ENCODE peak calls at places on chromosome 21, in four cellular contexts. D is GM23338, I is astrocyte, L is stomach. C is an unnamed sample.

GRCh38 chr21:20802201-20802600 is 196.0 kb upstream of the NCAM2 start:
- DNase-seq in D (no peak), I (no peak), L (no peak), C (no peak)

GRCh38 chr21:34364921-34365320 is 1.1 kb downstream of the KCNE2 start:
- DNase-seq in D (no peak), I (no peak), L (no peak), C (no peak)

GRCh38 chr21:17658931-17659330 is 46.2 kb upstream of the BTG3 start:
- DNase-seq in D (no peak), I (no peak), L (no peak), C (no peak)

GRCh38 chr21:43644609-43645008 is 14.7 kb downstream of the HSF2BP start:
- DNase-seq in D (no peak), I (peak; percentile 80), L (no peak), C (peak; percentile 58)

GRCh38 chr21:42003051-42003461 is 7.1 kb downstream of the ZBTB21 start:
- DNase-seq in D (no peak), I (peak; percentile 71), L (no peak), C (peak; percentile 90)

GRCh38 chr21:39737376-39738000 is 7.5 kb upstream of the IGSF5 start:
- DNase-seq in D (no peak), I (no peak), L (no peak), C (no peak)

GRCh38 chr21:41928621-41929220 is 25.1 kb downstream of the C2CD2 start:
- DNase-seq in D (no peak), I (no peak), L (no peak), C (no peak)

GRCh38 chr21:46622226-46622625 is 13.2 kb upstream of the PRMT2 start:
- DNase-seq in D (peak; percentile 18), I (no peak), L (no peak), C (no peak)

GRCh38 chr21:34037446-34037845 is 35.9 kb upstream of the MRPS6 start:
- DNase-seq in D (no peak), I (peak; percentile 91), L (no peak), C (peak; percentile 74)

GRCh38 chr21:31537872-31538576 is 121.5 kb upstream of the SOD1 start:
- DNase-seq in D (peak; percentile 72), I (no peak), L (no peak), C (no peak)

GRCh38 chr21:17451364-17451869 is 61.4 kb upstream of the CXADR start:
- DNase-seq in D (no peak), I (peak; percentile 82), L (no peak), C (peak; percentile 91)

GRCh38 chr21:41593051-41593783 is 85.3 kb upstream of the TMPRSS2 start:
- DNase-seq in D (no peak), I (no peak), L (peak; percentile 49), C (no peak)

GRCh38 chr21:32977216-32977615 is 48.5 kb upstream of the OLIG2 start:
- DNase-seq in D (no peak), I (no peak), L (no peak), C (no peak)

GRCh38 chr21:30194701-30195299 is 21.1 kb downstream of the CLDN8 start:
- DNase-seq in D (peak; percentile 81), I (no peak), L (no peak), C (peak; percentile 57)

GRCh38 chr21:19810779-19811178 is 1187.4 kb upstream of the NCAM2 start:
- DNase-seq in D (peak; percentile 15), I (no peak), L (no peak), C (peak; percentile 34)

GRCh38 chr21:40143822-40144525 is 276.7 kb downstream of the PCP4 start:
- DNase-seq in D (peak; percentile 75), I (peak; percentile 12), L (peak; percentile 60), C (peak; percentile 35)

GRCh38 chr21:31218830-31219608 is 125.0 kb downstream of the TIAM1 start:
- DNase-seq in D (no peak), I (peak; percentile 61), L (peak; percentile 44), C (peak; percentile 93)

GRCh38 chr21:41321211-41321907 is 4.8 kb downstream of the FAM3B start:
- DNase-seq in D (no peak), I (no peak), L (no peak), C (no peak)

GRCh38 chr21:41167348-41168342 is at the start of gene BACE2:
- DNase-seq in D (peak; percentile 76), I (peak; percentile 61), L (peak; percentile 86), C (peak; percentile 67)

GRCh38 chr21:42619841-42620240 is 33.6 kb upstream of the PDE9A start:
- DNase-seq in D (no peak), I (no peak), L (no peak), C (no peak)

DNA sequence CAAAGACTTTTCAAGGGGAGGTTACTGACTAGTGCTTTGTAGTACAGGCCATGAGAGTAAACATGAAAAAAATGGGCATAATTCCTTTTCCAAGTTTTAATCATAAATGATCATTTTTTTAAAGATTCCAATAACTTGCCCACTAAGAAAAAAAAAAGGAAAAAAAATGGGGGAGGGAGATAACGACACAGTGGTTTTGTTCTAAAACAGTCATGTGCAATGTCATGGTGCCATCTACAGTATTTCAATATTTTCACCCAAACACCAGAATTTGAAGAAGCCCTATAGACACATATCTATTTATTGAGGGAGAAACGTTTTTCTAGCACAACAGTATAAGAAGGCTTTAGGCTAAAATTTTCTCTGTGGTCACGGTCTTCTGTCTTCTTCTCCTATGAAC is 250.2 kb downstream of the LTN1 start:
- DNase-seq in D (no peak), I (no peak), L (no peak), C (peak; percentile 74)
- TF ChIP-seq CTCF in D (no peak), I (peak; percentile 32), L (no peak), C (peak; percentile 45)

DNA sequence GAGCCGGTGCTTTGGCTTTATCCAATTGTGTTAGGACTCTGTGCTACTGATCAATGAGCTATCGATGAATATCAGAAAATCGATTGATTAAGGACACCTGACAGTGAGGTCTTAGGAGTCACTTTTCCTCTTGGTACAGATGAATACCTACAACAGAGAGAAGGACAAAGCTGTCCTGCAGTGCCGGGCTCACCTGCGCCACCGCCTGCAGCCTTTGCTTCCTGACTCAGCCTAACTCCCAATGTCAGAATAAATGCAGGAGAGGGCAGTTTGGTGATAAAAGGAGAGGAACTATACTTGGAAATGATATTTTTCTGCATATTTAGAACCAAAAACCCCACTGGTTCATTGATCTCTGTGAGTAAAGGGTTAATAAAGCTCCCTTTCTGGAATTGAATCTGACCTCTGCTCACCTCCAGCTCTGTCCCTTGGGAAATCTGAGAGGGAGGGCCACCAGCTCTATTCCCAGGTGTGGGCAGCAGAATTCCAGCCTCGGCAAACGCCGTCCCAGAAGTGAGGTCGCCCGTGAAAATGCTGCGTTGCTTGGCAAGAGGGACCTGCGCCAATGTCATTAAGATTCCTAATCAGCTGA is 39.3 kb downstream of the POFUT2 start:
- DNase-seq in D (no peak), I (no peak), L (no peak), C (no peak)
- H3K4me3 ChIP-seq in D (no peak overlapping the region), I (peak overlapping the region; percentile 25), L (peak overlapping the region; percentile 15), C (no peak overlapping the region)

DNA sequence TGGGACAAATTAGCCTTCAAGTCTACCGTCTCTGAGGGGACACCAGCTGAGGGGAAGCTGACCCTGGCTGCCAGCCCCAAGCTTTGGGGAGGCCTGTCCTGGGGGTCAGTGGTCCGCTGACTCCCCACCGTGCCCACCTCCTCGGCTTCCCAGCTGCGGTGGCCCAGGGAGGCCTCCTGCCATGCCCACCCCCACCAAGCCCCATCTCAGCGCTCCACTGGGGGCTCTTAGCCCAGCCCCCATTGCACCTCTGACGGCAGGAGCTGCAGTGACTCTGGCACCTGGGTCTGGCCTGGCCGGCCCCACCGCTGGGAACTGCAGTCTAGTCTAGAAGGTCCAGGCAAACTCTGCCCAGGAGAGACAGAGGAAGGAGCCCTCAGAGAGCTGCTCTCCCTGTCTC is 30.2 kb upstream of the SIM2 start:
- DNase-seq in D (no peak), I (no peak), L (no peak), C (no peak)
- TF ChIP-seq CTCF in D (no peak), I (no peak), L (no peak), C (no peak)

DNA sequence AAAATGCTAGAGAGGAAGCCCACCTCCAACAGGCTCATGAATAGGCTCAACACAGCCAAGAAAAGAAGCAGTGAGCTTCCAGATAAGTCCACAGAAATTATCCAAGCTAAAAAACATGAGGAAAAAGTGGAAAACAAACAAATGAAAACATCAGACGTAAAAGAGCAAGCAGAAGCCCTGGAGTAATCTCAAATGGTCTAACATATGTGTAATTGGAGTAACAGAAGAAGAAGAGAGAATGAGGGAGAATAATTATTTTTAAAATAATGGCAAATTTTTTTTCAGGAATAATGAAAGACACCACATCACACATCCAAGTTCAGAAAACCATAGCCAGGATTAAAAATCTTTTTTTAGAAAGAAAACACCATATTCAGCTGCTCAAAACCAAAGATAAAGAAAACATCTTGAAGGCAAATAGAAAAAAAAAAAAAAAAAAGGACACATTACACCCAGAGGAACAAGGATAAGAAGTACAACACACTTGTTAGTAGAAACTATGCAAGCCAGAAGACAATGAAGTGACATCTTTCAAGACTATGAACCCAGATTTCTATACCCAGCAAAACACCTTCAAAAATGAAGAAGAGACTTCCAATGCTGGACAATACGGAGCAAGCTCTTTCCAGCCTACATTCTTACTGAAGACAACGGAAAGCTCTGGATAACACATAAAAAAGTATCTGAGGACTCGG is 10.6 kb upstream of the SUMO3 start:
- DNase-seq in D (no peak), I (no peak), L (no peak), C (no peak)
- H3K4me3 ChIP-seq in D (no peak overlapping the region), I (no peak overlapping the region), L (no peak overlapping the region), C (no peak overlapping the region)